ENCODE peak calls at places on chromosomes 4 and X, in six cellular contexts. One of them, this sample, is unnamed.

GRCh38 chr4:108143515-108143914 is 25.2 kb downstream of the LEF1 start:
- DNase-seq in GM18507: no peak
- DNase-seq in D341Med: no peak
- DNase-seq in mesendoderm: no peak
- DNase-seq in upper lobe of left lung: no peak
- DNase-seq in IMR-90: no peak
- DNase-seq in this sample: no peak

GRCh38 chrX:13587791-13588477 is 18.5 kb downstream of the EGFL6 start:
- DNase-seq in GM18507: no peak
- DNase-seq in D341Med: no peak
- DNase-seq in mesendoderm: no peak
- DNase-seq in upper lobe of left lung: no peak
- DNase-seq in IMR-90: no peak
- DNase-seq in this sample: no peak

GRCh38 chr4:3291411-3291968 is 1.3 kb upstream of the RGS12 start:
- DNase-seq in GM18507: no peak
- DNase-seq in D341Med: no peak
- DNase-seq in mesendoderm: peak; percentile 67
- DNase-seq in upper lobe of left lung: peak; percentile 82
- DNase-seq in IMR-90: no peak
- DNase-seq in this sample: no peak

GRCh38 chrX:154378059-154378798 is 866 bp upstream of the EMD start:
- DNase-seq in GM18507: peak; percentile 47
- DNase-seq in D341Med: peak; percentile 82
- DNase-seq in mesendoderm: no peak
- DNase-seq in upper lobe of left lung: peak; percentile 62
- DNase-seq in IMR-90: peak; percentile 40
- DNase-seq in this sample: no peak

GRCh38 chrX:66635360-66635759 is 3.5 kb downstream of the EDA2R start:
- DNase-seq in GM18507: no peak
- DNase-seq in D341Med: no peak
- DNase-seq in mesendoderm: peak; percentile 47
- DNase-seq in upper lobe of left lung: no peak
- DNase-seq in IMR-90: peak; percentile 86
- DNase-seq in this sample: peak; percentile 85

GRCh38 chr4:116357758-116358157 is 727.6 kb downstream of the TRAM1L1 start:
- DNase-seq in GM18507: no peak
- DNase-seq in D341Med: no peak
- DNase-seq in mesendoderm: peak; percentile 30
- DNase-seq in upper lobe of left lung: peak; percentile 34
- DNase-seq in IMR-90: no peak
- DNase-seq in this sample: no peak

GRCh38 chr4:26071688-26072087 is 157.7 kb downstream of the SMIM20 start:
- DNase-seq in GM18507: no peak
- DNase-seq in D341Med: no peak
- DNase-seq in mesendoderm: no peak
- DNase-seq in upper lobe of left lung: no peak
- DNase-seq in IMR-90: no peak
- DNase-seq in this sample: no peak

GRCh38 chrX:32448320-32448719 is 763.0 kb downstream of the DMD start:
- DNase-seq in GM18507: no peak
- DNase-seq in D341Med: no peak
- DNase-seq in mesendoderm: no peak
- DNase-seq in upper lobe of left lung: no peak
- DNase-seq in IMR-90: no peak
- DNase-seq in this sample: no peak

GRCh38 chrX:47502591-47503222 is 19.7 kb upstream of the ZNF41 start:
- DNase-seq in GM18507: no peak
- DNase-seq in D341Med: no peak
- DNase-seq in mesendoderm: no peak
- DNase-seq in upper lobe of left lung: no peak
- DNase-seq in IMR-90: peak; percentile 61
- DNase-seq in this sample: no peak

GRCh38 chrX:1610166-1610565 is 4.7 kb upstream of the ASMT start:
- DNase-seq in GM18507: no peak
- DNase-seq in D341Med: no peak
- DNase-seq in mesendoderm: no peak
- DNase-seq in upper lobe of left lung: no peak
- DNase-seq in IMR-90: no peak
- DNase-seq in this sample: no peak

GRCh38 chrX:108415891-108416290 is 22.3 kb downstream of the COL4A6 start:
- DNase-seq in GM18507: no peak
- DNase-seq in D341Med: no peak
- DNase-seq in mesendoderm: no peak
- DNase-seq in upper lobe of left lung: no peak
- DNase-seq in IMR-90: peak; percentile 57
- DNase-seq in this sample: peak; percentile 30

GRCh38 chr4:2843909-2844584 is 403 bp downstream of the ADD1 start:
- DNase-seq in GM18507: no peak
- DNase-seq in D341Med: no peak
- DNase-seq in mesendoderm: peak; percentile 49
- DNase-seq in upper lobe of left lung: peak; percentile 69
- DNase-seq in IMR-90: peak; percentile 24
- DNase-seq in this sample: no peak

GRCh38 chr4:5370286-5370685 is 319.0 kb downstream of the STK32B start:
- DNase-seq in GM18507: no peak
- DNase-seq in D341Med: no peak
- DNase-seq in mesendoderm: no peak
- DNase-seq in upper lobe of left lung: no peak
- DNase-seq in IMR-90: peak; percentile 94
- DNase-seq in this sample: no peak

GRCh38 chr4:143335979-143336827 is 473 bp upstream of the GAB1 start:
- DNase-seq in GM18507: peak; percentile 33
- DNase-seq in D341Med: peak; percentile 84
- DNase-seq in mesendoderm: peak; percentile 98
- DNase-seq in upper lobe of left lung: peak; percentile 91
- DNase-seq in IMR-90: peak; percentile 90
- DNase-seq in this sample: peak; percentile 87

GRCh38 chr4:140163029-140163810 is 9.2 kb upstream of the MAML3 start:
- DNase-seq in GM18507: no peak
- DNase-seq in D341Med: no peak
- DNase-seq in mesendoderm: no peak
- DNase-seq in upper lobe of left lung: no peak
- DNase-seq in IMR-90: peak; percentile 69
- DNase-seq in this sample: peak; percentile 57

GRCh38 chr4:130668859-130669258 is 1572.9 kb downstream of the C4orf33 start:
- DNase-seq in GM18507: no peak
- DNase-seq in D341Med: no peak
- DNase-seq in mesendoderm: no peak
- DNase-seq in upper lobe of left lung: no peak
- DNase-seq in IMR-90: no peak
- DNase-seq in this sample: no peak

GRCh38 chr4:70903282-70903603 is 1.1 kb downstream of the MOB1B start:
- DNase-seq in GM18507: no peak
- DNase-seq in D341Med: no peak
- DNase-seq in mesendoderm: peak; percentile 35
- DNase-seq in upper lobe of left lung: no peak
- DNase-seq in IMR-90: no peak
- DNase-seq in this sample: peak; percentile 45

GRCh38 chr4:155161357-155161756 is 47.1 kb upstream of the NPY2R start:
- DNase-seq in GM18507: no peak
- DNase-seq in D341Med: no peak
- DNase-seq in mesendoderm: no peak
- DNase-seq in upper lobe of left lung: no peak
- DNase-seq in IMR-90: no peak
- DNase-seq in this sample: no peak

This sample was measured in foreskin fibroblast.